ENCODE peak calls at places on chromosomes 12 and 14, in ten cellular contexts. U is neural progenitor cell; R is HS-5; Q is MCF 10A; F is stimulated activated CD4-positive, alpha-beta T cell treated with anti-CD3 and anti-CD28 coated beads, Interleukin-15, amount 100 ng/mL, for 24 hours; J is mesenteric fat pad; N is GM13976; Y is posterior cingulate gyrus; D is C1 segment of cervical spinal cord; O is SW480. K is an unnamed sample.

GRCh38 chr14:55835985-55836384 is 256.0 kb downstream of the KTN1 start:
- DNase-seq in U (no peak), R (no peak), Q (no peak), F (no peak), J (no peak), N (no peak), Y (no peak), D (no peak), O (no peak), K (no peak)

GRCh38 chr12:124539084-124540041 is 28.0 kb downstream of the NCOR2 start:
- DNase-seq in U (no peak), R (no peak), Q (no peak), F (no peak), J (no peak), N (no peak), Y (no peak), D (no peak), O (no peak), K (no peak)

GRCh38 chr12:124454735-124455134 is 112.7 kb downstream of the NCOR2 start:
- DNase-seq in U (no peak), R (no peak), Q (no peak), F (no peak), J (no peak), N (no peak), Y (no peak), D (no peak), O (no peak), K (no peak)

GRCh38 chr14:68693926-68694325 is 98.9 kb downstream of the ZFP36L1 start:
- DNase-seq in U (no peak), R (no peak), Q (no peak), F (no peak), J (peak), N (no peak), Y (no peak), D (no peak), O (no peak), K (no peak)

GRCh38 chr12:57208946-57209282 is 7.7 kb upstream of the NXPH4 start:
- DNase-seq in U (no peak), R (no peak), Q (no peak), F (no peak), J (no peak), N (no peak), Y (peak), D (no peak), O (no peak), K (no peak)

GRCh38 chr12:92987846-92988621 is 58.9 kb upstream of the EEA1 start:
- DNase-seq in U (peak), R (no peak), Q (no peak), F (peak), J (no peak), N (peak), Y (no peak), D (no peak), O (no peak), K (no peak)

GRCh38 chr14:104393898-104394605 is 185.5 kb upstream of the C14orf180 start:
- DNase-seq in U (no peak), R (no peak), Q (peak), F (peak), J (peak), N (peak), Y (no peak), D (no peak), O (no peak), K (no peak)

GRCh38 chr14:28756896-28757570 is 9.6 kb upstream of the FOXG1 start:
- DNase-seq in U (peak), R (no peak), Q (peak), F (no peak), J (no peak), N (peak), Y (peak), D (no peak), O (peak), K (peak)

K was measured in HuH-7.